ENCODE peak calls at places on chromosome 4, in eight cellular contexts. T is fibroblast of lung, S is IMR-90, Y is adipocyte, E is NT2/D1, P is HCT116, Z is GM23248, D is neuronal stem cell. G is an unnamed sample.

GRCh38 chr4:186074189-186074588 is 5.2 kb downstream of the TLR3 start:
- DNase-seq in Z (no peak), E (no peak), S (no peak), P (no peak), D (no peak), Y (no peak), T (no peak), G (peak)

GRCh38 chr4:147727476-147728028 is 4.3 kb upstream of the ARHGAP10 start:
- DNase-seq in D (no peak), Y (no peak), Z (peak), P (no peak), T (no peak), S (peak), E (no peak), G (no peak)

GRCh38 chr4:74555231-74555630 is 110.3 kb downstream of the AREG start:
- DNase-seq in Y (no peak), S (peak), Z (peak), D (no peak), E (no peak), P (no peak), T (no peak), G (no peak)

GRCh38 chr4:71333368-71333767 is 5.5 kb upstream of the SLC4A4 start:
- DNase-seq in D (no peak), P (no peak), Z (no peak), Y (no peak), T (no peak), E (no peak), S (no peak), G (no peak)

GRCh38 chr4:183563874-183564273 is 59.0 kb downstream of the ING2 start:
- DNase-seq in D (no peak), S (peak), Y (no peak), P (no peak), E (no peak), T (peak), Z (peak), G (peak)

GRCh38 chr4:6989331-6989923 is 53.7 kb upstream of the TADA2B start:
- DNase-seq in T (no peak), Y (no peak), D (no peak), Z (no peak), E (no peak), P (no peak), S (no peak), G (no peak)

GRCh38 chr4:10077101-10077491 is 39.5 kb downstream of the WDR1 start:
- DNase-seq in Z (no peak), T (no peak), P (no peak), E (no peak), D (no peak), Y (no peak), S (no peak), G (no peak)

GRCh38 chr4:97159625-97160024 is 983.7 kb downstream of the STPG2 start:
- DNase-seq in T (no peak), Y (no peak), S (no peak), D (no peak), E (no peak), Z (no peak), P (no peak), G (no peak)

DNA sequence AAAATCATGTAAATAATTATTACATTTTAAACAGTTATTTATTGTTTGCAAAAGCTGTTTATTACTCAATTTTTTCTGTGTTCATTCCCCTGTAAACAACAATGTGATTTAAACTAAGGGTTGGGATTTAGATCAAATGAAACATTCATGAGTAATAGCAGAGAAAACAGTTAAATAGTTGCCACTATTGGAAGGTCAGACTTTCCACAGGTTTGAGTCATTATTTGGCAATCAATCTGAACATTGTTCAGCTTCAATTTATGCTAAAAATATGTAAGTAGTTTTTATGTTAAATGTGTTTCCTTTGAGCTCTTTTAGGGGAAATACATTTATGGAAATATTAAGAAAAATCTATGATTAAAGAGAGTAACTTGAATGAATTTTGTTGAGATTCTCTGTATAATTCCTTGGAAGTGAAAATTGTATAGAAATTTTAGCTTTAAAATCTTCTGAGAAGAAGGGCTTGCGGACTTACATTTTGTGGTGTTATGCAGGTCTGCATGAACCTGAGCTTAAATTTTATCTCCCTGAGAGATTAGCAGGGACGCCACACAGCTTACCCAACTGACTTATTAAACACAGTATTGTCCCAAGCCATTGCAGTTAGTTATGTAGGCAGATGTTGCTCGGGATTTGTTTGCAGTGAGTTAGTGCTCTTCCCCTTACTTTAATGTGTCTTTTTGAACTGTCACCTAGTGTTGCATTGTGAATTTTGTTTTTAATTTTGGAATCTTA is 145.0 kb downstream of the STIM2 start:
- DNase-seq in Y (peak), E (no peak), S (peak), P (no peak), D (no peak), T (peak), Z (peak), G (peak)
- H3K9ac ChIP-seq in Y (peak), E (no peak), S (no peak), P (no peak), D (no peak), T (no peak), Z (peak), G (peak)

GRCh38 chr4:140047017-140047640 is 106.9 kb downstream of the MAML3 start:
- DNase-seq in T (no peak), Z (no peak), P (no peak), S (no peak), E (no peak), D (no peak), Y (no peak), G (no peak)

GRCh38 chr4:140048419-140049022 is 105.5 kb downstream of the MAML3 start:
- DNase-seq in Y (no peak), Z (no peak), P (no peak), E (no peak), D (no peak), S (no peak), T (no peak), G (no peak)

GRCh38 chr4:140046573-140046972 is 107.4 kb downstream of the MAML3 start:
- DNase-seq in Z (no peak), E (no peak), T (no peak), S (no peak), Y (no peak), P (no peak), D (no peak), G (no peak)

GRCh38 chr4:140049024-140049923 is 104.7 kb downstream of the MAML3 start:
- DNase-seq in Y (peak), D (peak), E (no peak), S (peak), Z (peak), P (no peak), T (peak), G (peak)

GRCh38 chr4:140047781-140048180 is 106.2 kb downstream of the MAML3 start:
- DNase-seq in P (no peak), T (no peak), S (no peak), D (no peak), Z (no peak), Y (no peak), E (no peak), G (no peak)
- H3K9ac ChIP-seq in P (no peak), T (no peak), S (no peak), D (no peak), Z (no peak), Y (no peak), E (no peak), G (no peak)

DNA sequence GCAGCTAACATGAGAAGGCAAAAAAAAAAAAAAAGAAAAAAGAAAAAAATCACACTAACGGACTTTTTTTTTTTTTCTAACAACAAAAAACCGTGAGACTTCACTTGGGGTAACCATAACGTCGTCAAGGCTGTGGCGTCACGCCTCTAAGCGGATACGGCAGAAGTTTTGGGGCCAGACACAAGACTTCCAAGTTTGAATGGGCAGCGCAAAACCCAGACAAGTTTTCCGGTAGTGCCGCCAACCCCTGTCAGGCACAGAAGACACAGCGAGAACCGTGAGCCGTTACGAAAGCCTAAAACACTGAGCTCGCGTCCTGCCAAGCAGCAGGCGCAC is 556 bp upstream of the SMARCA5 start:
- DNase-seq in E (no peak), Y (no peak), T (no peak), P (no peak), D (no peak), Z (no peak), S (no peak), G (no peak)
- H3K9ac ChIP-seq in E (peak), Y (peak), T (peak), P (peak), D (peak), Z (peak), S (peak), G (peak)

GRCh38 chr4:5708171-5708828 is at the start of gene EVC2:
- DNase-seq in Z (peak), T (peak), D (peak), P (no peak), E (peak), S (peak), Y (peak), G (peak)
- H3K9ac ChIP-seq in Z (peak), T (peak), D (peak), P (no peak), E (peak), S (peak), Y (peak), G (peak)

G was measured in mesenchymal stem cell.